ENCODE peak calls at places on chromosome 4, in nine cellular contexts. Y, B, X, G, E, W, U, J and V are unnamed samples.

GRCh38 chr4:125849869-125850268 is 535.1 kb downstream of the FAT4 start:
- DNase-seq in E (peak), X (peak), G (no peak), B (peak), U (peak), Y (no peak), J (peak), W (no peak), V (no peak)

GRCh38 chr4:7322166-7322991 is 112.4 kb downstream of the PSAPL1 start:
- DNase-seq in J (no peak), X (no peak), E (no peak), G (no peak), W (no peak), U (no peak), B (no peak), Y (no peak), V (no peak)

GRCh38 chr4:153512952-153513500 is 46.9 kb downstream of the TMEM131L start:
- DNase-seq in Y (no peak), W (no peak), U (no peak), X (no peak), B (no peak), G (no peak), J (no peak), E (no peak), V (no peak)

GRCh38 chr4:118684873-118685811 is at the start of gene METTL14:
- DNase-seq in E (peak), Y (peak), X (peak), G (peak), U (peak), J (peak), B (peak), W (peak), V (peak)

GRCh38 chr4:20095805-20096541 is 155.7 kb upstream of the SLIT2 start:
- DNase-seq in B (no peak), J (no peak), W (no peak), U (no peak), X (no peak), Y (no peak), E (no peak), G (no peak), V (no peak)

GRCh38 chr4:17218801-17219200 is 293.1 kb downstream of the QDPR start:
- DNase-seq in Y (no peak), X (no peak), B (no peak), G (no peak), U (no peak), W (no peak), E (no peak), J (no peak), V (no peak)

GRCh38 chr4:152165851-152166250 is 370.0 kb downstream of the FBXW7 start:
- DNase-seq in W (no peak), E (no peak), B (no peak), X (no peak), Y (no peak), G (no peak), U (no peak), J (no peak), V (no peak)

GRCh38 chr4:67332627-67333026 is 212.7 kb downstream of the CENPC start:
- DNase-seq in G (no peak), X (peak), B (peak), E (no peak), U (peak), J (no peak), W (peak), Y (no peak), V (no peak)

GRCh38 chr4:79864470-79865190 is 208.4 kb downstream of the ANTXR2 start:
- DNase-seq in W (no peak), U (no peak), J (no peak), X (no peak), E (no peak), Y (no peak), B (no peak), G (no peak), V (no peak)

GRCh38 chr4:181524455-181524854 is 718.7 kb upstream of the TENM3 start:
- DNase-seq in J (no peak), X (no peak), E (no peak), Y (no peak), U (no peak), G (no peak), B (no peak), W (no peak), V (no peak)

GRCh38 chr4:37673523-37674192 is 12.5 kb downstream of the RELL1 start:
- DNase-seq in Y (no peak), B (no peak), J (no peak), U (no peak), E (no peak), G (no peak), X (no peak), W (no peak), V (no peak)